ENCODE peak calls at places on chromosome 11, in nine cellular contexts. V is effector memory CD8-positive, alpha-beta T cell; M is smooth muscle cell of the brain vasculature; N is RWPE1; P is NCI-H2171 treated with DMSO at 0.1 percent for 48 hours; T is progenitor cell of endocrine pancreas; U is stimulated activated naive CD8-positive, alpha-beta T cell treated with anti-CD3 and anti-CD28 coated beads, Interleukin-15, Interleukin-2, amounts not matched to agents 100 U/mL and 50 U/mL, for 24 hours; A is cardiac fibroblast; Y is stimulated activated CD4-positive, alpha-beta T cell treated with anti-CD3 and anti-CD28 coated beads, Interleukin-1b, Interleukin-23, amount 100 ng/mL, for 1 hour. D is an unnamed sample.
A peak's percentile ranks its signal among the peaks of the same experiment; 100 is the strongest.

GRCh38 chr11:46557684-46558151 is 36.1 kb downstream of the AMBRA1 start:
- DNase-seq in V (no peak), M (no peak), N (no peak), P (no peak), T (no peak), U (no peak), A (no peak), Y (no peak), D (peak; percentile 3)

GRCh38 chr11:71449596-71449995 is 1.4 kb upstream of the DHCR7 start:
- DNase-seq in V (no peak), M (no peak), N (no peak), P (no peak), T (no peak), U (no peak), A (no peak), Y (no peak), D (no peak)

GRCh38 chr11:61918251-61919112 is 1.1 kb upstream of the RAB3IL1 start:
- DNase-seq in V (no peak), M (no peak), N (no peak), P (no peak), T (peak; percentile 6), U (no peak), A (peak; percentile 61), Y (no peak), D (no peak)

GRCh38 chr11:119785131-119785530 is 56.1 kb upstream of the NECTIN1 start:
- DNase-seq in V (no peak), M (no peak), N (no peak), P (no peak), T (no peak), U (no peak), A (no peak), Y (no peak), D (no peak)

GRCh38 chr11:64264371-64264852 is 13.1 kb downstream of the PLCB3 start:
- DNase-seq in V (no peak), M (no peak), N (no peak), P (no peak), T (no peak), U (no peak), A (no peak), Y (no peak), D (no peak)

GRCh38 chr11:126475627-126475991 is 120.1 kb downstream of the ST3GAL4 start:
- DNase-seq in V (no peak), M (no peak), N (no peak), P (no peak), T (no peak), U (no peak), A (no peak), Y (no peak), D (no peak)

GRCh38 chr11:105227363-105227762 is 87.8 kb upstream of the CARD18 start:
- DNase-seq in V (no peak), M (no peak), N (no peak), P (no peak), T (no peak), U (no peak), A (no peak), Y (no peak), D (no peak)

GRCh38 chr11:27171391-27171790 is 130.8 kb downstream of the BBOX1 start:
- DNase-seq in V (no peak), M (no peak), N (no peak), P (no peak), T (no peak), U (no peak), A (no peak), Y (no peak), D (no peak)

GRCh38 chr11:1487851-1488574 is 1.4 kb upstream of the MOB2 start:
- DNase-seq in V (no peak), M (no peak), N (no peak), P (no peak), T (no peak), U (no peak), A (no peak), Y (no peak), D (no peak)

GRCh38 chr11:118917488-118918127 is 8.1 kb downstream of the BCL9L start:
- DNase-seq in V (peak; percentile 44), M (no peak), N (peak; percentile 72), P (peak; percentile 16), T (no peak), U (peak; percentile 68), A (peak; percentile 94), Y (no peak), D (peak; percentile 96)

GRCh38 chr11:1463056-1463455 is 23.5 kb downstream of the MOB2 start:
- DNase-seq in V (no peak), M (no peak), N (no peak), P (no peak), T (no peak), U (no peak), A (no peak), Y (no peak), D (no peak)

GRCh38 chr11:114821626-114822025 is 143.3 kb downstream of the NXPE2 start:
- DNase-seq in V (no peak), M (no peak), N (no peak), P (peak; percentile 88), T (no peak), U (no peak), A (no peak), Y (no peak), D (no peak)

GRCh38 chr11:127492025-127492424 is 491.5 kb upstream of the KIRREL3 start:
- DNase-seq in V (no peak), M (no peak), N (no peak), P (no peak), T (no peak), U (no peak), A (no peak), Y (no peak), D (no peak)